ENCODE peak calls at places on chromosomes 4 and X, in five cellular contexts. K is activated T-helper 1 cell treated with Interleukin-2 at 50 U/mL for 16 hours; Y is stimulated activated CD4-positive, alpha-beta T cell treated with anti-CD3 and anti-CD28 coated beads, Interleukin-1b, Interleukin-23, amount 100 ng/mL, for 1 hour; R is activated CD4-positive, alpha-beta T cell treated with anti-CD3 and anti-CD28 coated beads, Interleukin-2, amount 10 ng/mL, durations not matched to agents 24 days and 14 days; J is progenitor cell of endocrine pancreas. Q is an unnamed sample.

GRCh38 chr4:80803337-80803736 is 227.2 kb upstream of the BMP3 start:
- DNase-seq in K (no peak), Y (no peak), R (no peak), J (no peak), Q (no peak)

GRCh38 chr4:174314770-174315169 is 31.1 kb downstream of the CEP44 start:
- DNase-seq in K (no peak), Y (no peak), R (no peak), J (no peak), Q (no peak)

GRCh38 chr4:176302283-176303275 is 17.2 kb upstream of the SPCS3 start:
- DNase-seq in K (no peak), Y (no peak), R (no peak), J (no peak), Q (no peak)

GRCh38 chr4:10015140-10015753 is 6.0 kb downstream of the SLC2A9 start:
- DNase-seq in K (no peak), Y (no peak), R (peak), J (no peak), Q (peak)

GRCh38 chr4:122668241-122668640 is 47.4 kb upstream of the IL21 start:
- DNase-seq in K (no peak), Y (no peak), R (no peak), J (no peak), Q (no peak)

GRCh38 chrX:103889216-103889615 is 57.2 kb upstream of the RAB9B start:
- DNase-seq in K (no peak), Y (no peak), R (no peak), J (no peak), Q (no peak)

GRCh38 chr4:153521995-153522799 is 56.0 kb downstream of the TMEM131L start:
- DNase-seq in K (peak), Y (no peak), R (peak), J (no peak), Q (no peak)

GRCh38 chrX:153981771-153982533 is 9.4 kb downstream of the TMEM187 start:
- DNase-seq in K (no peak), Y (no peak), R (peak), J (no peak), Q (no peak)

GRCh38 chr4:153170407-153170806 is 33.8 kb upstream of the TRIM2 start:
- DNase-seq in K (no peak), Y (no peak), R (no peak), J (no peak), Q (no peak)

GRCh38 chr4:15781427-15782095 is 3.4 kb downstream of the CD38 start:
- DNase-seq in K (no peak), Y (no peak), R (peak), J (no peak), Q (no peak)

GRCh38 chr4:165726831-165727230 is 146.2 kb upstream of the TLL1 start:
- DNase-seq in K (no peak), Y (no peak), R (no peak), J (no peak), Q (no peak)

GRCh38 chrX:154774622-154775021 is 12.0 kb downstream of the DKC1 start:
- DNase-seq in K (no peak), Y (no peak), R (no peak), J (no peak), Q (no peak)

GRCh38 chr4:1485280-1485679 is 79.0 kb upstream of the NKX1-1 start:
- DNase-seq in K (no peak), Y (no peak), R (no peak), J (no peak), Q (no peak)

GRCh38 chr4:2048831-2049230 is 10.3 kb upstream of the NAT8L start:
- DNase-seq in K (no peak), Y (no peak), R (no peak), J (no peak), Q (no peak)

GRCh38 chrX:48960291-48960690 is 2.9 kb upstream of the OTUD5 start:
- DNase-seq in K (no peak), Y (no peak), R (no peak), J (no peak), Q (no peak)

GRCh38 chr4:74627516-74627915 is 166.8 kb downstream of the BTC start:
- DNase-seq in K (no peak), Y (no peak), R (no peak), J (no peak), Q (no peak)

GRCh38 chr4:36467670-36468069 is 186.3 kb downstream of the DTHD1 start:
- DNase-seq in K (no peak), Y (no peak), R (no peak), J (no peak), Q (no peak)

GRCh38 chr4:39134674-39135073 is 47.7 kb upstream of the WDR19 start:
- DNase-seq in K (no peak), Y (no peak), R (no peak), J (no peak), Q (no peak)

GRCh38 chr4:74840931-74841330 is 46.6 kb upstream of the BTC start:
- DNase-seq in K (no peak), Y (no peak), R (no peak), J (no peak), Q (no peak)

GRCh38 chrX:73847991-73848390 is 285.0 kb downstream of the CHIC1 start:
- DNase-seq in K (no peak), Y (no peak), R (no peak), J (no peak), Q (no peak)

GRCh38 chr4:78684196-78685079 is 91.7 kb upstream of the BMP2K start:
- DNase-seq in K (no peak), Y (no peak), R (no peak), J (no peak), Q (no peak)

GRCh38 chr4:151454513-151454912 is 45.5 kb downstream of the FHIP1A start:
- DNase-seq in K (no peak), Y (no peak), R (no peak), J (no peak), Q (no peak)

Q was measured in NCI-H1048.